ENCODE peak calls at places on chromosomes 4 and X, in ten cellular contexts. S, M, O, C, R, J, U, F, T and V are unnamed samples.

GRCh38 chr4:172892300-172892699 is 276.3 kb upstream of the GALNT7 start:
- DNase-seq in C (no peak), R (peak; percentile 18), O (peak; percentile 69), M (peak; percentile 20), S (peak; percentile 56), F (no peak), U (no peak), J (peak; percentile 15), T (peak; percentile 72), V (peak; percentile 28)

GRCh38 chrX:153818571-153819397 is 11.6 kb downstream of the PDZD4 start:
- DNase-seq in C (peak; percentile 56), O (peak; percentile 68), F (no peak), R (no peak), S (no peak), J (peak; percentile 85), T (peak; percentile 82), M (peak; percentile 79), U (peak; percentile 60), V (no peak)

GRCh38 chrX:68936608-68937007 is 107.8 kb downstream of the EFNB1 start:
- DNase-seq in C (no peak), O (no peak), U (no peak), F (peak; percentile 29), T (no peak), S (peak; percentile 90), J (no peak), R (no peak), M (no peak), V (peak; percentile 81)

GRCh38 chr4:172578712-172579111 is 589.9 kb upstream of the GALNT7 start:
- DNase-seq in J (no peak), M (no peak), O (no peak), R (no peak), C (no peak), U (no peak), F (no peak), S (peak; percentile 9), T (no peak), V (peak; percentile 23)

GRCh38 chr4:185210102-185210981 is 944 bp downstream of the SNX25 start:
- DNase-seq in F (peak; percentile 65), S (peak; percentile 67), C (peak; percentile 71), R (no peak), U (peak; percentile 54), T (peak; percentile 80), M (peak; percentile 62), J (peak; percentile 75), O (peak; percentile 62), V (peak; percentile 66)

GRCh38 chr4:12987284-12987683 is 496.9 kb downstream of the RAB28 start:
- DNase-seq in J (no peak), O (no peak), R (no peak), M (no peak), T (no peak), C (no peak), S (no peak), U (no peak), F (no peak), V (no peak)

GRCh38 chr4:177789610-177790009 is 347.4 kb upstream of the AGA start:
- DNase-seq in T (no peak), C (no peak), J (no peak), O (no peak), S (no peak), R (no peak), F (no peak), M (no peak), U (no peak), V (no peak)

GRCh38 chrX:50211510-50211909 is 6.9 kb downstream of the CCNB3 start:
- DNase-seq in U (no peak), R (no peak), T (peak; percentile 67), O (peak; percentile 66), F (no peak), J (peak; percentile 37), S (peak; percentile 50), C (no peak), M (peak; percentile 23), V (peak; percentile 31)

GRCh38 chrX:155048997-155049619 is 21.8 kb downstream of the CMC4 start:
- DNase-seq in R (no peak), F (peak; percentile 74), T (peak; percentile 85), M (peak; percentile 67), J (peak; percentile 73), S (peak; percentile 68), C (peak; percentile 46), U (no peak), O (peak; percentile 75), V (peak; percentile 70)

GRCh38 chr4:3407171-3407771 is 34.5 kb upstream of the HGFAC start:
- DNase-seq in O (no peak), M (no peak), S (no peak), T (peak; percentile 37), F (no peak), C (no peak), R (no peak), U (no peak), J (no peak), V (no peak)

GRCh38 chr4:55887594-55887993 is 34.1 kb downstream of the EXOC1 start:
- DNase-seq in T (no peak), R (no peak), C (no peak), M (no peak), U (no peak), F (no peak), S (no peak), J (peak; percentile 21), O (peak; percentile 36), V (peak; percentile 8)

GRCh38 chrX:119503484-119503861 is 35.2 kb downstream of the SLC25A5 start:
- DNase-seq in S (peak; percentile 90), M (no peak), F (peak; percentile 62), R (no peak), U (no peak), C (peak; percentile 57), T (peak; percentile 61), J (no peak), O (no peak), V (peak; percentile 87)

DNA sequence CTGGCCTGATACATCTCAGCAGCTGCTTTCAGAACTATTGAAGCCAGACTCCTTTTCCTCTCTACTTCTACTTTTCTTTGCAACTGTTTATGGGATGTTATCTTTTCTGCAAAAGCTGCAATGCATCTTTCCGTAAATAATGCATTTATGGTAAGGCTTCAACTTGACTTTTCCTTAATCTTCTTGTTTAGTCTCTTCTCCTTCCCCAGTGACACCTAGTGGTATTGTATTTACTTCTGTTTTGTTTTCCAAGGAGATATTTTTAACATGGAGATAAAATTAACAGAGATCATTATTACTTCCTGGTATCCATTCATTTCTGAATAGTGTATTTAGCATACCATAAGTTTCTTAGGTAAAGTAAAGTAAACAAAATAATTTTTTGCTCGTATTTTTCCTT is 1548.8 kb downstream of the PCDH7 start:
- DNase-seq in T (no peak), M (no peak), C (no peak), U (no peak), F (no peak), O (no peak), S (peak; percentile 5), J (no peak), R (peak; percentile 7), V (peak; percentile 36)
- TF ChIP-seq CTCF in T (peak; percentile 42), M (no peak), C (no peak), U (no peak), F (no peak), O (no peak), S (no peak), J (no peak), R (peak; percentile 18), V (peak; percentile 45)

DNA sequence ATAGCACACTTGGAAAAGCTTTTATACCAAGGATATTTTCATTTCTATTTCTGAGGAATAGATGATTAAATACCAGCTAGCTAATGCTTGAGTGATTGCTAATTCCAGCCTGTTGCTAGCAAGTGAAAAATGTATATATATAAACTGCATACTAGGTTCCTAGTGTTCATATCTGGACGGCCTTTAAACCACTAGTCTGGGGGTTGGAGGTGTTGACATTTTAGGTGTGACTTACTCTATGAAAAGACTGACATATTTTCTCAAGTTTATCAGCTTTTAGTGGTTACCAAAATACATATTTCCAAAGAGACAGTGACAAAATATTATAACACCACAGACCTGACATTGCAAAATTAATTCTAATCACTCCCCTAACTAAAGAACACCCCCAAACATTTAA is 44.7 kb downstream of the MTMR8 start:
- DNase-seq in M (no peak), F (no peak), U (no peak), O (no peak), J (no peak), C (no peak), T (no peak), R (no peak), S (no peak), V (no peak)
- H3K4me3 ChIP-seq in M (no peak overlapping the region), F (no peak overlapping the region), U (no peak overlapping the region), O (no peak overlapping the region), J (no peak overlapping the region), C (no peak overlapping the region), T (no peak overlapping the region), R (no peak overlapping the region), S (no peak overlapping the region), V (no peak overlapping the region)

GRCh38 chr4:109075617-109076016 is 226.8 kb downstream of the COL25A1 start:
- DNase-seq in C (no peak), R (no peak), S (no peak), O (no peak), J (no peak), M (no peak), U (no peak), T (no peak), F (no peak), V (no peak)

GRCh38 chr4:109079177-109079576 is 223.3 kb downstream of the COL25A1 start:
- DNase-seq in M (no peak), O (no peak), C (no peak), F (no peak), U (no peak), S (peak; percentile 41), J (no peak), R (no peak), T (no peak), V (peak; percentile 16)

GRCh38 chr4:109077486-109077885 is 225.0 kb downstream of the COL25A1 start:
- DNase-seq in C (no peak), S (no peak), J (no peak), F (no peak), U (no peak), T (no peak), O (no peak), M (no peak), R (no peak), V (no peak)

GRCh38 chr4:109079731-109080130 is 222.7 kb downstream of the COL25A1 start:
- DNase-seq in S (peak; percentile 40), M (no peak), C (no peak), J (no peak), F (no peak), R (no peak), U (no peak), O (no peak), T (no peak), V (peak; percentile 48)

DNA sequence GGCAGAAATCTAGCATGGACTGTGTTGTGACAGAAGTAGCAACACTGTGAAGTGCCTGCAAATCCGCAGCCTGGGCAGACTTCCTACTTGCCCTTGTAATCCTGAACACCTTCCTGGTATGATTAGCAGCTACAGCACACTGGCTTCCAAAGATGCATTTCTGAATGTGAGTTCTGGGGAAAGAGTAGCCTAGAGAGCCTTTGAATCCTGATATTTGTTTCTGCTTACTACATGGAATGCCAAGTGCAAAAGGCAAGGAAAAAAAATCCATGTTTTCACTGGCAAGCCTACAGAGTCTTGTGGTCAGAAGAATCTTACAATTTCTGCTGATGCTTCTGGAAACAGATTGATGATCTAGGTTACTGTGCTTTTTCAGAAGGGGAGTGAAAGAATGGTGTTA is 223.7 kb downstream of the COL25A1 start:
- DNase-seq in S (peak; percentile 65), M (no peak), T (no peak), F (no peak), J (no peak), O (no peak), U (no peak), C (no peak), R (no peak), V (peak; percentile 69)
- TF ChIP-seq CTCF in S (no peak), M (no peak), T (no peak), F (no peak), J (no peak), O (no peak), U (no peak), C (no peak), R (no peak), V (no peak)

GRCh38 chr4:180866933-180867643 is 1376.1 kb upstream of the TENM3 start:
- DNase-seq in O (no peak), F (no peak), U (no peak), C (no peak), R (no peak), J (no peak), T (no peak), S (no peak), M (no peak), V (no peak)
- H3K4me3 ChIP-seq in O (no peak overlapping the region), F (no peak overlapping the region), U (no peak overlapping the region), C (no peak overlapping the region), R (no peak overlapping the region), J (no peak overlapping the region), T (no peak overlapping the region), S (no peak overlapping the region), M (no peak overlapping the region), V (no peak overlapping the region)